ENCODE peak calls at places on chromosomes 3 and 15, in six cellular contexts. S is GM13977, M is uterus, Q is NCI-H187, P is choroid plexus epithelial cell, A is iris pigment epithelial cell. D is an unnamed sample.

GRCh38 chr15:38474155-38474757 is 20.3 kb downstream of the FAM98B start:
- DNase-seq in S (peak), M (no peak), Q (peak), P (peak), A (peak), D (peak)

GRCh38 chr15:87850916-87851315 is 405.6 kb downstream of the NTRK3 start:
- DNase-seq in S (no peak), M (no peak), Q (no peak), P (peak), A (peak), D (no peak)

GRCh38 chr15:59124261-59124660 is 19.3 kb downstream of the CCNB2 start:
- DNase-seq in S (no peak), M (no peak), Q (no peak), P (no peak), A (no peak), D (no peak)

GRCh38 chr15:40232625-40233070 is 6.2 kb upstream of the PAK6 start:
- DNase-seq in S (no peak), M (no peak), Q (no peak), P (no peak), A (no peak), D (no peak)

GRCh38 chr15:55403531-55403930 is 4.6 kb downstream of the CCPG1 start:
- DNase-seq in S (peak), M (no peak), Q (no peak), P (peak), A (peak), D (no peak)

GRCh38 chr15:50017522-50017921 is 101.5 kb downstream of the ATP8B4 start:
- DNase-seq in S (no peak), M (no peak), Q (no peak), P (peak), A (peak), D (no peak)

GRCh38 chr15:100284701-100285100 is 57.1 kb downstream of the ADAMTS17 start:
- DNase-seq in S (no peak), M (peak), Q (no peak), P (no peak), A (no peak), D (no peak)

GRCh38 chr3:162729686-162730085 is 1233.1 kb downstream of the OTOL1 start:
- DNase-seq in S (no peak), M (no peak), Q (no peak), P (no peak), A (peak), D (no peak)

GRCh38 chr3:36461588-36461987 is 81.3 kb downstream of the STAC start:
- DNase-seq in S (no peak), M (no peak), Q (no peak), P (peak), A (peak), D (no peak)

GRCh38 chr15:31359722-31360111 is 33.1 kb downstream of the KLF13 start:
- DNase-seq in S (no peak), M (no peak), Q (peak), P (no peak), A (no peak), D (no peak)

GRCh38 chr3:120450914-120451669 is at the start of gene FSTL1:
- DNase-seq in S (no peak), M (peak), Q (no peak), P (peak), A (peak), D (peak)

GRCh38 chr3:181317521-181317920 is 328.0 kb upstream of the DNAJC19 start:
- DNase-seq in S (no peak), M (no peak), Q (no peak), P (no peak), A (no peak), D (no peak)

GRCh38 chr15:70025413-70026296 is 72.1 kb downstream of the TLE3 start:
- DNase-seq in S (no peak), M (no peak), Q (no peak), P (no peak), A (no peak), D (no peak)

GRCh38 chr3:37862219-37862711 is 585 bp downstream of the CTDSPL start:
- DNase-seq in S (peak), M (peak), Q (no peak), P (peak), A (peak), D (no peak)

GRCh38 chr15:101207867-101208288 is 44.0 kb downstream of the CHSY1 start:
- DNase-seq in S (no peak), M (no peak), Q (no peak), P (peak), A (peak), D (no peak)

GRCh38 chr3:128875556-128876120 is 3.8 kb upstream of the ACAD9 start:
- DNase-seq in S (peak), M (no peak), Q (no peak), P (peak), A (no peak), D (peak)

GRCh38 chr15:68765602-68766368 is 54.9 kb downstream of the ANP32A start:
- DNase-seq in S (no peak), M (no peak), Q (no peak), P (no peak), A (no peak), D (no peak)

GRCh38 chr3:134239538-134239937 is 11.1 kb downstream of the RYK start:
- DNase-seq in S (no peak), M (no peak), Q (no peak), P (no peak), A (peak), D (no peak)

GRCh38 chr3:129575987-129576364 is 30.5 kb downstream of the PLXND1 start:
- DNase-seq in S (no peak), M (no peak), Q (no peak), P (no peak), A (no peak), D (peak)

GRCh38 chr15:38041576-38041975 is 107.1 kb downstream of the TMCO5A start:
- DNase-seq in S (no peak), M (no peak), Q (no peak), P (peak), A (peak), D (no peak)

GRCh38 chr3:183825380-183826161 is at the start of gene MAP6D1:
- DNase-seq in S (peak), M (no peak), Q (no peak), P (peak), A (peak), D (peak)

GRCh38 chr3:196179380-196180308 is 31.6 kb downstream of the ZDHHC19 start:
- DNase-seq in S (peak), M (no peak), Q (no peak), P (peak), A (peak), D (peak)

GRCh38 chr3:16817201-16817600 is 67.6 kb upstream of the PLCL2 start:
- DNase-seq in S (no peak), M (no peak), Q (no peak), P (no peak), A (no peak), D (no peak)

GRCh38 chr15:79475312-79475711 is 43.2 kb downstream of the MINAR1 start:
- DNase-seq in S (no peak), M (no peak), Q (no peak), P (peak), A (peak), D (no peak)

GRCh38 chr3:123365450-123366143 is 83.3 kb downstream of the ADCY5 start:
- DNase-seq in S (no peak), M (no peak), Q (no peak), P (peak), A (peak), D (no peak)

GRCh38 chr15:73560501-73561117 is 72.6 kb downstream of the NPTN start:
- DNase-seq in S (peak), M (no peak), Q (no peak), P (peak), A (peak), D (peak)

GRCh38 chr3:99114565-99115291 is 213.2 kb upstream of the DCBLD2 start:
- DNase-seq in S (no peak), M (no peak), Q (no peak), P (peak), A (peak), D (no peak)

GRCh38 chr15:42344763-42345162 is 14.5 kb upstream of the CAPN3 start:
- DNase-seq in S (no peak), M (peak), Q (no peak), P (peak), A (peak), D (no peak)

GRCh38 chr15:41940441-41940857 is 31.9 kb downstream of the EHD4 start:
- DNase-seq in S (no peak), M (no peak), Q (no peak), P (peak), A (peak), D (no peak)

GRCh38 chr15:70430029-70430428 is 332.3 kb upstream of the TLE3 start:
- DNase-seq in S (no peak), M (no peak), Q (no peak), P (peak), A (peak), D (no peak)

GRCh38 chr3:72665701-72666443 is 182.4 kb downstream of the SHQ1 start:
- DNase-seq in S (peak), M (no peak), Q (no peak), P (peak), A (peak), D (peak)

GRCh38 chr15:48409623-48410022 is 78.4 kb downstream of the DUT start:
- DNase-seq in S (peak), M (no peak), Q (no peak), P (no peak), A (no peak), D (no peak)

GRCh38 chr3:78823859-78824258 is 943.9 kb downstream of the ROBO1 start:
- DNase-seq in S (no peak), M (no peak), Q (no peak), P (peak), A (peak), D (no peak)

GRCh38 chr3:125317761-125318496 is 57.2 kb downstream of the ZNF148 start:
- DNase-seq in S (no peak), M (no peak), Q (peak), P (no peak), A (no peak), D (no peak)

GRCh38 chr3:140834266-140835037 is 107.2 kb upstream of the SLC25A36 start:
- DNase-seq in S (no peak), M (no peak), Q (no peak), P (no peak), A (peak), D (no peak)

GRCh38 chr3:129598484-129598883 is 8.0 kb downstream of the PLXND1 start:
- DNase-seq in S (no peak), M (no peak), Q (no peak), P (no peak), A (no peak), D (no peak)

GRCh38 chr15:70142322-70143191 is 44.8 kb upstream of the TLE3 start:
- DNase-seq in S (no peak), M (peak), Q (no peak), P (peak), A (peak), D (no peak)

GRCh38 chr15:79169531-79170123 is 79.0 kb upstream of the RASGRF1 start:
- DNase-seq in S (no peak), M (no peak), Q (no peak), P (no peak), A (no peak), D (no peak)

GRCh38 chr3:72798552-72799195 is 49.6 kb downstream of the SHQ1 start:
- DNase-seq in S (no peak), M (no peak), Q (no peak), P (peak), A (no peak), D (no peak)

D was measured in germinal center.